ENCODE peak calls at places on chromosomes 3 and 15, in five cellular contexts. X is AG04450, T is nephron progenitor cell, K is progenitor cell of endocrine pancreas, R is ovary. J is an unnamed sample.

GRCh38 chr15:35293353-35294130 is 208.4 kb upstream of the NANOGP8 start:
- DNase-seq in K (no peak), X (no peak), T (no peak), R (no peak), J (no peak)

GRCh38 chr15:33293619-33294309 is 17.0 kb upstream of the RYR3 start:
- DNase-seq in K (no peak), X (no peak), R (no peak), T (peak), J (no peak)

GRCh38 chr3:58414538-58415197 is 19.0 kb downstream of the PDHB start:
- DNase-seq in T (peak), K (peak), R (peak), X (no peak), J (peak)

GRCh38 chr3:138942861-138943623 is 3.9 kb downstream of the FOXL2 start:
- DNase-seq in R (peak), K (no peak), X (no peak), T (peak), J (peak)

GRCh38 chr3:155640098-155640497 is 104.8 kb downstream of the PLCH1 start:
- DNase-seq in K (no peak), R (no peak), X (no peak), T (no peak), J (no peak)

GRCh38 chr3:158105710-158106438 is at the start of gene SHOX2:
- DNase-seq in K (no peak), T (peak), X (no peak), R (no peak), J (peak)

GRCh38 chr3:42504334-42505202 is 2.1 kb downstream of the VIPR1 start:
- DNase-seq in T (no peak), X (no peak), R (no peak), K (no peak), J (no peak)

GRCh38 chr3:43236008-43236407 is 50.3 kb upstream of the SNRK start:
- DNase-seq in X (no peak), R (no peak), K (no peak), T (no peak), J (no peak)

GRCh38 chr15:25641762-25642161 is 202.9 kb upstream of the UBE3A start:
- DNase-seq in K (no peak), R (no peak), T (no peak), X (no peak), J (no peak)

GRCh38 chr3:38599886-38600285 is 49.6 kb downstream of the SCN5A start:
- DNase-seq in T (no peak), X (no peak), R (no peak), K (no peak), J (no peak)

GRCh38 chr15:35306361-35306981 is 221.4 kb upstream of the NANOGP8 start:
- DNase-seq in R (no peak), T (no peak), X (no peak), K (no peak), J (no peak)

GRCh38 chr3:112958749-112959560 is 15.9 kb downstream of the CD200R1 start:
- DNase-seq in T (no peak), K (no peak), R (no peak), X (no peak), J (no peak)

GRCh38 chr3:152271465-152272035 is 2.8 kb downstream of the MBNL1 start:
- DNase-seq in X (no peak), K (no peak), R (no peak), T (no peak), J (no peak)

GRCh38 chr3:162170581-162170980 is 674.0 kb downstream of the OTOL1 start:
- DNase-seq in X (no peak), K (no peak), T (no peak), R (no peak), J (no peak)

GRCh38 chr3:118168175-118168574 is 866.5 kb downstream of the IGSF11 start:
- DNase-seq in X (no peak), R (no peak), T (no peak), K (no peak), J (no peak)

GRCh38 chr3:118165413-118165812 is 869.2 kb downstream of the IGSF11 start:
- DNase-seq in T (no peak), K (no peak), R (no peak), X (no peak), J (no peak)

GRCh38 chr3:118171236-118171852 is 863.3 kb downstream of the IGSF11 start:
- DNase-seq in X (no peak), R (no peak), K (no peak), T (no peak), J (no peak)
- TF ChIP-seq CTCF in X (no peak), R (no peak), K (no peak), T (no peak), J (no peak)

DNA sequence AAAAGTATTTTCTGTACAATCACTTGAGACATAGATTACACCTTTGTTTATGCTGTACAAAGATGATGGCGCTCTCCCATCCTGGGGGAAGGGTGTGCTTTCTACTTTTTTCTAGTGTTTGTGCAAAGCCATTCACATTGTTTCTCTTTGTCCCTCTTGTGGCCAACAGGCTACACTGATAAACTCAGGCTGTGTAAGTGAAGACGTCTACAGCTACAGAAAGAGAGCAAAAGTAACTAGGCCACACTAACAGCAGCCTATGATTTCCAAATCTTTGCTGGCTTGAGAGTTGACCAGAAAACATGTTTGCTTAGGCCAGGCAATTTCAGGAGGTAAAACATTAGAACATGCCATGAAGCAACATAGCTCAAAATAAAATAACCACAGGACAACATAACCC is 75.1 kb downstream of the FOXB1 start:
- DNase-seq in R (no peak), T (no peak), X (no peak), K (no peak), J (peak)
- TF ChIP-seq CTCF in R (no peak), T (peak), X (peak), K (peak), J (peak)

GRCh38 chr3:122024800-122025199 is 2.8 kb upstream of the ILDR1 start:
- DNase-seq in T (no peak), R (no peak), K (no peak), X (no peak), J (no peak)

GRCh38 chr3:122025296-122025695 is 3.2 kb upstream of the ILDR1 start:
- DNase-seq in X (no peak), K (no peak), T (no peak), R (no peak), J (no peak)

GRCh38 chr3:122021811-122022401 is at the start of gene ILDR1:
- DNase-seq in X (no peak), K (peak), R (no peak), T (peak), J (peak)

GRCh38 chr3:122021037-122021436 is 1.0 kb downstream of the ILDR1 start:
- DNase-seq in R (no peak), X (no peak), K (no peak), T (no peak), J (no peak)

GRCh38 chr3:122023335-122023734 is 1.3 kb upstream of the ILDR1 start:
- DNase-seq in K (no peak), X (no peak), T (no peak), R (no peak), J (no peak)
- TF ChIP-seq CTCF in K (no peak), X (no peak), T (no peak), R (no peak), J (no peak)

GRCh38 chr3:8201886-8202285 is 299.7 kb upstream of the LMCD1 start:
- DNase-seq in T (peak), X (no peak), R (no peak), K (no peak), J (no peak)

GRCh38 chr3:8197384-8197783 is 304.2 kb upstream of the LMCD1 start:
- DNase-seq in K (no peak), R (no peak), T (no peak), X (no peak), J (no peak)

GRCh38 chr3:8201011-8201410 is 300.6 kb upstream of the LMCD1 start:
- DNase-seq in T (no peak), X (no peak), R (no peak), K (no peak), J (no peak)

GRCh38 chr3:8198605-8199004 is 303.0 kb upstream of the LMCD1 start:
- DNase-seq in R (no peak), X (no peak), T (no peak), K (no peak), J (no peak)
- TF ChIP-seq CTCF in R (no peak), X (no peak), T (no peak), K (no peak), J (no peak)

GRCh38 chr3:115436767-115437301 is 186.5 kb upstream of the GAP43 start:
- DNase-seq in X (peak), K (no peak), R (no peak), T (no peak), J (no peak)
- TF ChIP-seq CTCF in X (peak), K (no peak), R (no peak), T (no peak), J (no peak)

DNA sequence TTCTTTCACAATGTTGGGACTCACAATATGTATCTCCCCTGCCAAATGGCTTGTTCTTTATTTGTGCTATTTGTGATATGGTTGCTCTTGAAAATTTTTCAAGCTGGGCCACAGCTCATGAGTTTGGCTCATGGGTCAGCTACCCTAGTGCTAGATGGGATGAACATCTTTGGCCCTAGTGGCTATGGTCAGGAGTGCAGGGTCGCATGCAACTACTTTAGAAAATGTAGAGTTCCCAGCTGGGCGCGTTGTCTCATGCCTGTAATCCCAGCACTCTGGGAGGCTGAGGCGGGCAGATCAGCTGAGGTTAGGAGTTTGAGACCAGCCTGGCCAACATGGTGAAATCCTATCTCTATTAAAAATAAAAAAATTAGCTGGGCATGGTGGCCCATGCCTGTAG is 55.8 kb downstream of the POLR2M start:
- DNase-seq in K (no peak), T (no peak), X (no peak), R (no peak), J (no peak)
- TF ChIP-seq CTCF in K (peak), T (no peak), X (peak), R (no peak), J (peak)

GRCh38 chr3:141782386-141782932 is 19.3 kb downstream of the GRK7 start:
- DNase-seq in X (no peak), K (no peak), T (no peak), R (no peak), J (no peak)
- TF ChIP-seq CTCF in X (no peak), K (no peak), T (no peak), R (no peak), J (no peak)

GRCh38 chr3:9248232-9249191 is 934 bp downstream of the SRGAP3 start:
- DNase-seq in R (no peak), K (no peak), X (no peak), T (peak), J (no peak)

GRCh38 chr3:9251055-9251786 is 1.8 kb upstream of the SRGAP3 start:
- DNase-seq in X (no peak), R (no peak), K (no peak), T (no peak), J (no peak)

GRCh38 chr3:9247361-9248231 is 1.9 kb downstream of the SRGAP3 start:
- DNase-seq in X (no peak), R (no peak), K (no peak), T (no peak), J (no peak)

GRCh38 chr3:9249273-9250192 is at the start of gene SRGAP3:
- DNase-seq in R (peak), X (peak), T (peak), K (peak), J (peak)

GRCh38 chr3:9250236-9250635 is 790 bp upstream of the SRGAP3 start:
- DNase-seq in R (no peak), X (no peak), T (no peak), K (no peak), J (no peak)
- TF ChIP-seq CTCF in R (no peak), X (no peak), T (peak), K (peak), J (no peak)

DNA sequence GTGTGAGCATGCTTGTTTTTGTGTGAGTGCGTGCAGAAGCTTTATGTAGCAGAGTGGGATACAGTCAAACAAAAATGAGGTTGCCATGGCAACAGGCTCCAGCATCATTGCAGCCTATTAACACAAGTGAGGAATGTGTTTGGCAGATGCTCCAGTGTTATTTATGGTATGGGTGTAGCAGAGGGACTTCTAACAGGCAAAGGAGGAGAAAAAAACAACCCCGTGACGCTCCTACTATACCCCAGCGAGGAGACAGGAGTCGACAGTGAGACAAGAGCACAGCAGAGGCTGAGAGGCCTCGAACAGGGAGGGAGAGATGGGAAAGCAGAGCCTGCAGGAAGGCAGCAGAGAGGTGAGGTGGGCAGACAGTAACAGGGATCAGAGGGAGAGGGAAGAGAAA is 4.9 kb downstream of the ADCY5 start:
- DNase-seq in K (no peak), T (peak), R (no peak), X (no peak), J (no peak)
- TF ChIP-seq CTCF in K (no peak), T (no peak), R (no peak), X (no peak), J (no peak)

GRCh38 chr15:72202801-72203506 is 5.4 kb upstream of the GRAMD2A start:
- DNase-seq in R (no peak), K (no peak), T (no peak), X (no peak), J (no peak)

GRCh38 chr15:72201346-72202029 is 3.9 kb upstream of the GRAMD2A start:
- DNase-seq in T (no peak), X (no peak), K (no peak), R (no peak), J (no peak)

GRCh38 chr15:72200395-72201237 is 3.0 kb upstream of the GRAMD2A start:
- DNase-seq in T (no peak), R (no peak), X (no peak), K (no peak), J (no peak)

GRCh38 chr15:72203507-72203837 is 5.9 kb upstream of the GRAMD2A start:
- DNase-seq in X (peak), R (no peak), T (no peak), K (no peak), J (no peak)

DNA sequence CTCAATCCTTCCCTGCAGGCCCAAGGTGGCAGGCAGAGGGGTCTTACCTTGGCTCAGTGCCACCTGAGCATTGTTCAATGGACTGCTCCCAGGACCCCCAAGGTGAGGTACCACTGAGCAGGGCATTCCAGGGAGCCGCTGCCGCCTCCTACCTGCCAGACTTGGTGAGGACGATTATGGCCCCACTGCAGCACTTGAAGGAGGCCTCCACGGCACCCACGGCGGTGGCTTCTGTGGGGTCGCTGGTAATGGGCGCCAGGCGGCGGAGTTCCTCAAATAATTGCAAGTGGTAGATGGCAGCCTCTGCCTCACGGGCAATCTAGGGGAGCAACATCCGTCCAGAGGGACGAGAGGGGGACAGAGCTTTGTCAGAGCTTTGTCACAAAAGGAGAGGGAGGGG is 4.7 kb upstream of the GRAMD2A start:
- DNase-seq in X (no peak), K (no peak), R (no peak), T (no peak), J (no peak)
- TF ChIP-seq CTCF in X (no peak), K (no peak), R (no peak), T (no peak), J (no peak)